ENCODE peak calls at places on chromosome 1, in five cellular contexts. J is dorsolateral prefrontal cortex, H is upper lobe of right lung, E is HTR-8/SVneo, R is mucosa of gallbladder. T is an unnamed sample.
A peak's percentile ranks its signal among the peaks of the same experiment; 100 is the strongest.

GRCh38 chr1:226215239-226215638 is 8.2 kb upstream of the MIXL1 start:
- DNase-seq in H (no peak), J (no peak), R (no peak), E (no peak), T (no peak)

GRCh38 chr1:60162941-60163340 is 89.4 kb upstream of the C1orf87 start:
- DNase-seq in R (no peak), H (no peak), J (no peak), E (no peak), T (no peak)

GRCh38 chr1:95742591-95743089 is 508.6 kb downstream of the RWDD3 start:
- DNase-seq in J (no peak), E (no peak), H (no peak), R (no peak), T (no peak)

GRCh38 chr1:72177711-72178110 is 104.6 kb downstream of the NEGR1 start:
- DNase-seq in R (no peak), E (no peak), J (no peak), H (no peak), T (peak; percentile 30)

GRCh38 chr1:236156512-236157208 is 14.3 kb downstream of the GPR137B start:
- DNase-seq in R (no peak), E (no peak), J (no peak), H (peak; percentile 64), T (no peak)

GRCh38 chr1:54002544-54003248 is 15.3 kb downstream of the LDLRAD1 start:
- DNase-seq in R (no peak), H (no peak), E (no peak), J (no peak), T (no peak)

GRCh38 chr1:5915587-5916571 is 76.3 kb downstream of the NPHP4 start:
- DNase-seq in R (no peak), H (no peak), J (peak; percentile 51), E (peak; percentile 40), T (peak; percentile 88)

GRCh38 chr1:94549706-94550105 is 8.1 kb upstream of the F3 start:
- DNase-seq in J (no peak), R (no peak), E (no peak), H (no peak), T (no peak)

GRCh38 chr1:187920976-187921375 is 1092.2 kb downstream of the PLA2G4A start:
- DNase-seq in J (no peak), H (no peak), R (no peak), E (no peak), T (no peak)

T was measured in foreskin melanocyte.